ENCODE peak calls at places on chromosomes 4 and X, in four cellular contexts. One of them, this sample, is unnamed.
A peak's percentile ranks its signal among the peaks of the same experiment; 100 is the strongest.

GRCh38 chrX:97842468-97843199 is 958.9 kb downstream of the RPA4 start:
- DNase-seq in brain microvascular endothelial cell: no peak
- DNase-seq in IMR-90: no peak
- DNase-seq in astrocyte: no peak
- DNase-seq in this sample: no peak

GRCh38 chrX:152992120-152992519 is 1.8 kb downstream of the PNMA5 start:
- DNase-seq in astrocyte: no peak
- DNase-seq in IMR-90: no peak
- DNase-seq in brain microvascular endothelial cell: no peak
- DNase-seq in this sample: no peak

GRCh38 chrX:14032383-14032782 is 2.7 kb upstream of the GEMIN8 start:
- DNase-seq in IMR-90: peak; percentile 61
- DNase-seq in astrocyte: no peak
- DNase-seq in brain microvascular endothelial cell: peak; percentile 34
- DNase-seq in this sample: peak; percentile 73

GRCh38 chrX:12138366-12139313 is at the start of gene FRMPD4:
- DNase-seq in brain microvascular endothelial cell: no peak
- DNase-seq in astrocyte: no peak
- DNase-seq in IMR-90: peak; percentile 24
- DNase-seq in this sample: peak; percentile 36

GRCh38 chrX:103309860-103310591 is 764 bp downstream of the BEX2 start:
- DNase-seq in IMR-90: no peak
- DNase-seq in astrocyte: no peak
- DNase-seq in brain microvascular endothelial cell: no peak
- DNase-seq in this sample: no peak

GRCh38 chr4:142142403-142142802 is 506.0 kb downstream of the IL15 start:
- DNase-seq in astrocyte: no peak
- DNase-seq in IMR-90: no peak
- DNase-seq in brain microvascular endothelial cell: no peak
- DNase-seq in this sample: no peak

GRCh38 chrX:133414399-133415275 is 652 bp downstream of the GPC4 start:
- DNase-seq in astrocyte: peak; percentile 10
- DNase-seq in brain microvascular endothelial cell: no peak
- DNase-seq in IMR-90: no peak
- DNase-seq in this sample: no peak

GRCh38 chr4:184447664-184448063 is 26.7 kb downstream of the IRF2 start:
- DNase-seq in astrocyte: no peak
- DNase-seq in IMR-90: no peak
- DNase-seq in brain microvascular endothelial cell: no peak
- DNase-seq in this sample: no peak

GRCh38 chrX:118153270-118153669 is 36.7 kb upstream of the KLHL13 start:
- DNase-seq in brain microvascular endothelial cell: no peak
- DNase-seq in astrocyte: no peak
- DNase-seq in IMR-90: no peak
- DNase-seq in this sample: no peak

GRCh38 chr4:5751918-5752802 is 41.2 kb downstream of the EVC start:
- DNase-seq in astrocyte: peak; percentile 63
- DNase-seq in IMR-90: peak; percentile 90
- DNase-seq in brain microvascular endothelial cell: peak; percentile 54
- DNase-seq in this sample: no peak

GRCh38 chrX:80648023-80648422 is 161.7 kb downstream of the BRWD3 start:
- DNase-seq in brain microvascular endothelial cell: no peak
- DNase-seq in IMR-90: no peak
- DNase-seq in astrocyte: no peak
- DNase-seq in this sample: peak; percentile 5

GRCh38 chr4:40523581-40523980 is 106.1 kb downstream of the RBM47 start:
- DNase-seq in astrocyte: no peak
- DNase-seq in IMR-90: no peak
- DNase-seq in brain microvascular endothelial cell: no peak
- DNase-seq in this sample: no peak

GRCh38 chr4:139453041-139453370 is 915 bp upstream of the RAB33B start:
- DNase-seq in IMR-90: no peak
- DNase-seq in brain microvascular endothelial cell: peak; percentile 72
- DNase-seq in astrocyte: peak; percentile 65
- DNase-seq in this sample: no peak

GRCh38 chrX:17022205-17022604 is 75.7 kb downstream of the REPS2 start:
- DNase-seq in IMR-90: peak; percentile 35
- DNase-seq in brain microvascular endothelial cell: peak; percentile 33
- DNase-seq in astrocyte: peak; percentile 84
- DNase-seq in this sample: peak; percentile 69

GRCh38 chr4:153432971-153433752 is 33.0 kb upstream of the TMEM131L start:
- DNase-seq in astrocyte: peak; percentile 83
- DNase-seq in IMR-90: peak; percentile 64
- DNase-seq in brain microvascular endothelial cell: peak; percentile 78
- DNase-seq in this sample: peak; percentile 52
- TF ChIP-seq CTCF in astrocyte: peak; percentile 26
- TF ChIP-seq CTCF in IMR-90: peak; percentile 50
- TF ChIP-seq CTCF in brain microvascular endothelial cell: peak; percentile 67
- TF ChIP-seq CTCF in this sample: peak; percentile 48

GRCh38 chrX:119482497-119483480 is 14.5 kb downstream of the SLC25A5 start:
- DNase-seq in brain microvascular endothelial cell: peak; percentile 35
- DNase-seq in IMR-90: peak; percentile 39
- DNase-seq in astrocyte: peak; percentile 18
- DNase-seq in this sample: no peak
- TF ChIP-seq CTCF in brain microvascular endothelial cell: peak; percentile 61
- TF ChIP-seq CTCF in IMR-90: peak; percentile 58
- TF ChIP-seq CTCF in astrocyte: peak; percentile 19
- TF ChIP-seq CTCF in this sample: peak; percentile 65

GRCh38 chrX:68498044-68498507 is 775 bp upstream of the YIPF6 start:
- DNase-seq in IMR-90: no peak
- DNase-seq in brain microvascular endothelial cell: no peak
- DNase-seq in astrocyte: no peak
- DNase-seq in this sample: no peak
- TF ChIP-seq CTCF in IMR-90: peak; percentile 23
- TF ChIP-seq CTCF in brain microvascular endothelial cell: peak; percentile 47
- TF ChIP-seq CTCF in astrocyte: no peak
- TF ChIP-seq CTCF in this sample: no peak

DNA sequence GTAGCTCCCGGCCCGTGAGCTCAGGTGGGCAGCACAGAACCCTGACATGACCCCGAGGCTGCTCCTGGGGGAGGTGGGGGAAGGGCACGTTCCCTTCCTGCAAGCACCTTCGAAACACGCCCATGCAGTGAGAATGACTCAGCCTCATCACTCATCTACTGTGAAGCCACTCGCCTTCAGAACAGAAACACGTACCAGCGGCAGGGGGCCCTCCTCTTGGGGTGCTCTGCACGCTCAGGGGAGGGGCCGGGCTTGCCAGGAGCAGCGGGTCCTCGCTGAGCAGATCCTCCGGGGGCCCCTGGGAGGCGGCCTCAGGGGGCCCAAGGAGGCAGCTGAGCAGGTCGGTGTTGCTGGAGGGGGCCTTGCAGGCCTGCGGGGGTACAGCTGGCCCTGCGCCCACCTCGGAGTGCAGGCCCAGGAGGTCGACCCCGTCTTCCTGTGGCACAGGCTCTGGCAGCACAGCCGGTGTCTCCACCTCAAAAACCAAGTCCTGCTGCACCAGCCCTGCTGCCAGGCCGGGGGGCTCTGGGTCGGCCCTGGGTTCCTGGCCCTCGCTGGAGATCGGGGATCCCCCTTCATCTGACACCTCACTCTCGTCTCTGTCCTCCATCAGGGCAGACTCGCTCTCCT is 40.9 kb upstream of the CPLX1 start:
- DNase-seq in IMR-90: no peak
- DNase-seq in brain microvascular endothelial cell: peak; percentile 8
- DNase-seq in astrocyte: peak; percentile 49
- DNase-seq in this sample: no peak
- TF ChIP-seq CTCF in IMR-90: no peak
- TF ChIP-seq CTCF in brain microvascular endothelial cell: no peak
- TF ChIP-seq CTCF in astrocyte: no peak
- TF ChIP-seq CTCF in this sample: no peak

DNA sequence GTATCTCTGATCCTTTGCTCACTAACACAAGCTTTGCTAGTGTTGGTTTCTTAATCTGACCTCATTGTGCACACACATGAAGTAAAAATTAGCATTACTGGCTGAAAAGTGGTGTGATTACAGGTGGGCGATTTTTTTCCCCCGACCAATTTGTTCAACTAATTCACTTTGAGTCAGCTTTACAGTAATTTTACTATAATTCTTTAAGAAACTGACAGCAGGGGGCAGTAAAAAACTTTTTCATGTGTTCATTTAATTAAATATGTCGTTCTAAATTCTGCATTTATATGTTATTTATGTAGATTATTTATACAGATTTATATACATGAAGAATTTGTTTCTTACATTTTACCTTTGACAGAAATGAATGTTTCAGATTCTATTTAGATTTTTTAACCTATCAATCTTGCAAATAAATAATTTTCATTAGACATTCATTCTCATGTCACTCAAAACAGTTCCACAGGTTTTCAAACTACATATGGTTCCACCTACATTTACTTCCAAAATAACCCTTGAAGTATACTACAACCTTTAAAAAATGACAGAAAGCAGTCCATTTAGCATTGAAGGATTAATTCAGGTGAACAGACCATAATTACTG is 17.5 kb downstream of the PALLD start:
- DNase-seq in astrocyte: no peak
- DNase-seq in brain microvascular endothelial cell: no peak
- DNase-seq in IMR-90: peak; percentile 50
- DNase-seq in this sample: no peak
- TF ChIP-seq CTCF in astrocyte: peak; percentile 40
- TF ChIP-seq CTCF in brain microvascular endothelial cell: no peak
- TF ChIP-seq CTCF in IMR-90: peak; percentile 54
- TF ChIP-seq CTCF in this sample: no peak

This sample was measured in foreskin fibroblast.